ENCODE peak calls at places on chromosome 19, in eight cellular contexts. O is lower lobe of right lung; S is CD8-positive, alpha-beta T cell; C is lower leg skin; L is neuronal stem cell; Y is astrocyte of the spinal cord; D is PC-3; K is psoas muscle. U is an unnamed sample.

GRCh38 chr19:46306501-46306900 is 9.7 kb downstream of the HIF3A start:
- DNase-seq in O (no peak), S (no peak), C (no peak), L (no peak), Y (no peak), D (no peak), K (no peak), U (no peak)

GRCh38 chr19:54256250-54257115 is 590 bp downstream of the LILRB5 start:
- DNase-seq in O (no peak), S (no peak), C (peak; percentile 80), L (no peak), Y (no peak), D (no peak), K (no peak), U (no peak)

GRCh38 chr19:10548746-10549276 is 5.1 kb downstream of the ATG4D start:
- DNase-seq in O (no peak), S (no peak), C (no peak), L (no peak), Y (no peak), D (no peak), K (no peak), U (no peak)

GRCh38 chr19:13012390-13012689 is 17.1 kb downstream of the NFIX start:
- DNase-seq in O (no peak), S (no peak), C (no peak), L (no peak), Y (no peak), D (no peak), K (no peak), U (no peak)

GRCh38 chr19:16470911-16471811 is 609 bp downstream of the EPS15L1 start:
- DNase-seq in O (peak; percentile 53), S (no peak), C (peak; percentile 89), L (no peak), Y (peak; percentile 36), D (peak; percentile 42), K (peak; percentile 66), U (no peak)

GRCh38 chr19:6714749-6715555 is 5.5 kb downstream of the C3 start:
- DNase-seq in O (peak; percentile 6), S (no peak), C (no peak), L (no peak), Y (no peak), D (no peak), K (no peak), U (no peak)

GRCh38 chr19:56109216-56109615 is 11.9 kb downstream of the ZNF787 start:
- DNase-seq in O (no peak), S (no peak), C (no peak), L (no peak), Y (no peak), D (no peak), K (no peak), U (no peak)

GRCh38 chr19:48499352-48500090 is 12.1 kb downstream of the LMTK3 start:
- DNase-seq in O (no peak), S (no peak), C (no peak), L (no peak), Y (no peak), D (no peak), K (no peak), U (no peak)

GRCh38 chr19:45258862-45259261 is 7.8 kb downstream of the MARK4 start:
- DNase-seq in O (no peak), S (no peak), C (no peak), L (no peak), Y (no peak), D (no peak), K (no peak), U (no peak)

GRCh38 chr19:45615795-45616708 is 14.0 kb upstream of the GPR4 start:
- DNase-seq in O (peak; percentile 84), S (peak; percentile 83), C (peak; percentile 91), L (peak; percentile 99), Y (peak; percentile 94), D (peak; percentile 80), K (peak; percentile 91), U (peak; percentile 87)

GRCh38 chr19:5154129-5154798 is 185.4 kb downstream of the KDM4B start:
- DNase-seq in O (no peak), S (peak; percentile 57), C (peak; percentile 85), L (no peak), Y (no peak), D (peak; percentile 39), K (no peak), U (no peak)

GRCh38 chr19:32421589-32422361 is 16.2 kb downstream of the DPY19L3 start:
- DNase-seq in O (peak; percentile 53), S (no peak), C (no peak), L (no peak), Y (no peak), D (no peak), K (no peak), U (no peak)

GRCh38 chr19:10988921-10989320 is 28.1 kb downstream of the SMARCA4 start:
- DNase-seq in O (no peak), S (no peak), C (no peak), L (no peak), Y (no peak), D (no peak), K (no peak), U (no peak)

GRCh38 chr19:7013678-7014077 is 7.6 kb downstream of the MBD3L2B start:
- DNase-seq in O (no peak), S (no peak), C (no peak), L (no peak), Y (no peak), D (peak; percentile 84), K (no peak), U (no peak)

GRCh38 chr19:55014714-55015113 is 23.4 kb downstream of the GP6 start:
- DNase-seq in O (no peak), S (no peak), C (no peak), L (no peak), Y (no peak), D (peak; percentile 25), K (no peak), U (no peak)

GRCh38 chr19:24054044-24054935 is 32.7 kb upstream of the ZNF254 start:
- DNase-seq in O (no peak), S (no peak), C (no peak), L (no peak), Y (peak; percentile 89), D (peak; percentile 98), K (no peak), U (no peak)

GRCh38 chr19:15448778-15449619 is 757 bp downstream of the WIZ start:
- DNase-seq in O (no peak), S (no peak), C (no peak), L (no peak), Y (no peak), D (no peak), K (peak; percentile 69), U (no peak)

GRCh38 chr19:42816901-42817300 is 51.4 kb upstream of the PSG8 start:
- DNase-seq in O (no peak), S (no peak), C (no peak), L (no peak), Y (no peak), D (no peak), K (no peak), U (no peak)

GRCh38 chr19:44570984-44571684 is 41.7 kb upstream of the CEACAM20 start:
- DNase-seq in O (no peak), S (no peak), C (no peak), L (peak; percentile 70), Y (peak; percentile 80), D (peak; percentile 85), K (no peak), U (peak; percentile 72)

GRCh38 chr19:19737559-19738332 is 4.8 kb upstream of the ZNF14 start:
- DNase-seq in O (no peak), S (no peak), C (no peak), L (no peak), Y (no peak), D (no peak), K (no peak), U (no peak)

GRCh38 chr19:19738564-19738963 is 5.7 kb upstream of the ZNF14 start:
- DNase-seq in O (no peak), S (no peak), C (no peak), L (no peak), Y (no peak), D (no peak), K (no peak), U (no peak)

GRCh38 chr19:19732579-19733501 is at the start of gene ZNF14:
- DNase-seq in O (peak; percentile 94), S (peak; percentile 94), C (peak; percentile 98), L (peak; percentile 85), Y (peak; percentile 91), D (peak; percentile 97), K (peak; percentile 94), U (peak; percentile 92)
- H3K4me3 ChIP-seq in O (peak within 1 kb of the TSS; percentile 100), S (peak within 1 kb of the TSS; percentile 84), C (peak within 1 kb of the TSS; percentile 72), L (peak within 1 kb of the TSS; percentile 96), Y (peak within 1 kb of the TSS; percentile 73), D (peak within 1 kb of the TSS; percentile 91), K (peak within 1 kb of the TSS; percentile 98), U (peak within 1 kb of the TSS; percentile 95)

GRCh38 chr19:37505958-37506386 is 767 bp upstream of the ZNF793 start:
- DNase-seq in O (no peak), S (no peak), C (no peak), L (no peak), Y (no peak), D (no peak), K (no peak), U (no peak)
- H3K4me3 ChIP-seq in O (peak overlapping the region; percentile 57), S (peak overlapping the region; percentile 86), C (peak overlapping the region; percentile 47), L (peak overlapping the region; percentile 87), Y (peak overlapping the region; percentile 75), D (no peak overlapping the region), K (peak overlapping the region; percentile 87), U (no peak overlapping the region)

GRCh38 chr19:50410109-50410508 is 8.6 kb upstream of the SPIB start:
- DNase-seq in O (no peak), S (no peak), C (no peak), L (no peak), Y (no peak), D (no peak), K (no peak), U (no peak)
- H3K4me3 ChIP-seq in O (no peak overlapping the region), S (no peak overlapping the region), C (no peak overlapping the region), L (no peak overlapping the region), Y (no peak overlapping the region), D (no peak overlapping the region), K (no peak overlapping the region), U (no peak overlapping the region)

GRCh38 chr19:34362679-34363069 is 2.3 kb upstream of the GPI start:
- DNase-seq in O (no peak), S (no peak), C (no peak), L (no peak), Y (no peak), D (no peak), K (no peak), U (no peak)

GRCh38 chr19:34359140-34359953 is 5.6 kb upstream of the GPI start:
- DNase-seq in O (peak; percentile 98), S (peak; percentile 91), C (peak; percentile 98), L (peak; percentile 88), Y (peak; percentile 98), D (peak; percentile 96), K (peak; percentile 98), U (peak; percentile 98)

GRCh38 chr19:34357431-34357830 is 7.6 kb upstream of the GPI start:
- DNase-seq in O (no peak), S (no peak), C (no peak), L (no peak), Y (no peak), D (no peak), K (peak; percentile 42), U (no peak)

GRCh38 chr19:34360354-34360909 is 4.6 kb upstream of the GPI start:
- DNase-seq in O (no peak), S (no peak), C (no peak), L (no peak), Y (no peak), D (no peak), K (peak; percentile 27), U (no peak)

DNA sequence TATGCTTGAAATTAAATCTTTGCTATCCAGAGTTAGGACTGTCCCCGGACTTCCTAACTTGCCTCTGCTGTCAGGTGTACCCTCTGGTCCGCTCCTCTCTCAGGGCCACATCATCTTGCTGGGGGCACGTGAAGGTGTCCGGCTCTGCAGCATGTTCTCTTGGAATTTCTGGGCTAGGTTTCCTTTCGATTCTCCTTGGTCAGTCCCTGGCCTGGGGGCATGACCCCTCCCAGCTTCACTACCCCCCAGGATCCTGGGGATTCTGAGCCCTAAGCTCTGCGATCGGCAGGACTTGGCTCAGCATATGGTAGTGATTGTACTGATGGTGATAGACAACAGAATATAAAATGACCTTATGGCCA is 5.1 kb upstream of the GPI start:
- DNase-seq in O (no peak), S (no peak), C (no peak), L (no peak), Y (no peak), D (no peak), K (no peak), U (no peak)
- H3K4me3 ChIP-seq in O (peak overlapping the region; percentile 53), S (peak overlapping the region; percentile 52), C (no peak overlapping the region), L (no peak overlapping the region), Y (peak overlapping the region; percentile 43), D (peak overlapping the region; percentile 59), K (peak overlapping the region; percentile 60), U (peak overlapping the region; percentile 70)